ENCODE peak calls at places on chromosomes 5 and 9, in four cellular contexts. V is neural progenitor cell, U is IMR-90, J is thyroid gland. P is an unnamed sample. For H3K4me1, the result is how much of the 10 kb centered on the place peaks cover.

GRCh38 chr9:108117775-108118174 is 628.2 kb upstream of the KLF4 start:
- DNase-seq in V (peak), J (no peak), U (no peak), P (no peak)

GRCh38 chr9:80049096-80049495 is 477.3 kb downstream of the TLE4 start:
- DNase-seq in U (peak), V (peak), J (no peak), P (no peak)

GRCh38 chr5:40383719-40384651 is 295.7 kb upstream of the PTGER4 start:
- DNase-seq in J (no peak), U (peak), V (no peak), P (no peak)

GRCh38 chr5:138850854-138851253 is 24.3 kb downstream of the LRRTM2 start:
- DNase-seq in U (no peak), V (no peak), J (no peak), P (no peak)

GRCh38 chr5:59042201-59042600 is 459.3 kb downstream of the RAB3C start:
- DNase-seq in V (no peak), J (no peak), U (peak), P (no peak)

GRCh38 chr9:311837-312236 is 97.2 kb downstream of the DOCK8 start:
- DNase-seq in U (no peak), J (no peak), V (no peak), P (no peak)

GRCh38 chr5:134174841-134175839 is 1.6 kb downstream of the SKP1 start:
- DNase-seq in U (peak), J (no peak), V (peak), P (no peak)

GRCh38 chr9:133154097-133154989 is 9.4 kb downstream of the GBGT1 start:
- DNase-seq in V (no peak), J (no peak), U (no peak), P (no peak)

GRCh38 chr9:24832307-24832706 is 286.6 kb upstream of the IZUMO3 start:
- DNase-seq in J (no peak), U (no peak), V (peak), P (peak)

GRCh38 chr5:16603701-16604100 is 13.1 kb downstream of the RETREG1 start:
- DNase-seq in V (no peak), U (no peak), J (no peak), P (no peak)

GRCh38 chr5:88683506-88684135 is 199.4 kb downstream of the MEF2C start:
- DNase-seq in U (no peak), J (no peak), V (peak), P (no peak)

GRCh38 chr5:142926549-142926948 is 156.4 kb downstream of the ARHGAP26 start:
- DNase-seq in U (no peak), V (no peak), J (no peak), P (no peak)

GRCh38 chr9:69996947-69997346 is 46.7 kb upstream of the MAMDC2 start:
- DNase-seq in V (no peak), U (no peak), J (peak), P (peak)

GRCh38 chr5:164097747-164098146 is 592.3 kb downstream of the MAT2B start:
- DNase-seq in U (peak), V (no peak), J (no peak), P (no peak)

GRCh38 chr5:181203842-181204560 is 995 bp downstream of the TRIM7 start:
- DNase-seq in U (no peak), V (peak), J (peak), P (no peak)

GRCh38 chr5:177271113-177271512 is 32.4 kb downstream of the RAB24 start:
- DNase-seq in J (no peak), U (peak), V (no peak), P (no peak)

GRCh38 chr9:98097836-98098235 is 21.2 kb downstream of the TRIM14 start:
- DNase-seq in J (peak), U (no peak), V (peak), P (no peak)

GRCh38 chr9:108162664-108163063 is 673.1 kb upstream of the KLF4 start:
- DNase-seq in J (no peak), V (no peak), U (peak), P (no peak)

GRCh38 chr5:91074615-91075014 is 308.5 kb downstream of the ARRDC3 start:
- DNase-seq in J (no peak), V (no peak), U (peak), P (no peak)

GRCh38 chr5:34487202-34487879 is 168.8 kb upstream of the RAI14 start:
- DNase-seq in V (no peak), J (peak), U (peak), P (no peak)

GRCh38 chr9:97990259-97990658 is 7.1 kb downstream of the ANP32B start:
- DNase-seq in U (peak), J (no peak), V (no peak), P (no peak)

GRCh38 chr5:100161868-100162267 is 373.3 kb upstream of the FAM174A start:
- DNase-seq in V (no peak), J (no peak), U (no peak), P (no peak)

GRCh38 chr9:86406366-86406765 is 52.2 kb upstream of the TUT7 start:
- DNase-seq in J (peak), U (peak), V (no peak), P (no peak)

GRCh38 chr5:142080248-142080647 is 28.3 kb upstream of the NDFIP1 start:
- DNase-seq in V (no peak), J (peak), U (no peak), P (no peak)

GRCh38 chr9:81976351-81976750 is 12.2 kb upstream of the SPATA31D1 start:
- DNase-seq in J (no peak), V (no peak), U (no peak), P (peak)

GRCh38 chr9:137295313-137296213 is 6.5 kb downstream of the NRARP start:
- DNase-seq in U (no peak), V (peak), J (no peak), P (no peak)

GRCh38 chr5:24135536-24135935 is 509.2 kb downstream of the CDH10 start:
- DNase-seq in U (no peak), V (no peak), J (no peak), P (no peak)

GRCh38 chr5:179668404-179668803 is 12.4 kb downstream of the CBY3 start:
- DNase-seq in J (peak), U (peak), V (peak), P (peak)

GRCh38 chr5:54820346-54820745 is 165.0 kb downstream of the ESM1 start:
- DNase-seq in J (no peak), U (peak), V (no peak), P (no peak)

GRCh38 chr5:135116146-135116545 is 82.1 kb upstream of the PITX1 start:
- DNase-seq in V (no peak), J (no peak), U (no peak), P (no peak)

GRCh38 chr5:133196441-133197085 is 144.8 kb downstream of the HSPA4 start:
- DNase-seq in V (no peak), J (peak), U (no peak), P (no peak)

GRCh38 chr5:180343110-180343845 is 9.9 kb downstream of the GFPT2 start:
- DNase-seq in V (peak), J (peak), U (peak), P (no peak)

GRCh38 chr5:33997331-33997983 is 10.4 kb downstream of the AMACR start:
- DNase-seq in V (peak), U (peak), J (peak), P (peak)

GRCh38 chr5:168590666-168591065 is 11.5 kb upstream of the PANK3 start:
- DNase-seq in U (no peak), V (no peak), J (no peak), P (no peak)

GRCh38 chr5:168579987-168580508 is 880 bp upstream of the PANK3 start:
- DNase-seq in V (no peak), J (no peak), U (no peak), P (no peak)

GRCh38 chr5:168583742-168584482 is 4.7 kb upstream of the PANK3 start:
- DNase-seq in U (no peak), V (no peak), J (no peak), P (no peak)

GRCh38 chr5:168587987-168588386 is 8.8 kb upstream of the PANK3 start:
- DNase-seq in V (no peak), U (no peak), J (no peak), P (no peak)

DNA sequence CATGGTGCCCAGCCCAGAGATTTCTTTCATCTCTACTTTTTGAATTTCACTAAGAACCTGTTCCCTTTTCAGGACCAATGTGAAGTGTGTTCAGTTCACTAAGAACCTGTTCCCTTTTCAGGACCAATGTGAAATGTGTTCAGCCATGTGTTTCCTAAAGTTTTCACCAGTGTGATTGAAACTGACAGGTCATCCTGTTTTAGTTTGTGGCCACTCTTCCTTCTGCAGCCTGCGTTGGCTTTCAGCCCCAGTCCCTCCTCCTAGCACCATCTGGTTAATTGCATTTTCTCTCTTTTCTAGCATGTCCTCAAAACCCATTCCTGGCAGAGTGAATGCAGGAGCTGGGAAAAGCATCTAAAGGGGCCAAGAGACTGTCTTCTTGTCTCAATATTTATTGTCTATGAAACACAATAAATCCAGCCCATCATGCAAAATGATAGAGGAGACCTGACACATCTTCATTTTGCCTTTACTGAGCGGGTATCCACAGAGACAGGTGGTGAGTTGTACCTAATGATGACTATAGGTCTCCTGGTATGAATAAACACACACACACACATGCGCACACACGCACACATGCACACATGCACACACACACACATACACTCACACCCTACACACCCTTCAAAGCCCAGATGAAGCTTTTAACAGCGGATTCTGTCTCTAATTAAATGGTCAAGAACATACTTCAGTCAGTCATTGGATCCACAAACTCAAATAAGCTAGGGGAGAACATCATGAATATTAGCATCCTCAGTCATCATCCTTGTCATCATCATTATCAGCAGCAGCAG is 6.1 kb upstream of the PANK3 start:
- DNase-seq in J (no peak), V (no peak), U (no peak), P (no peak)
- H3K4me1 ChIP-seq in J (under half), V (under half), U (under half), P (under half)

GRCh38 chr5:168313596-168314204 is 22.3 kb downstream of the WWC1 start:
- DNase-seq in V (no peak), J (no peak), U (no peak), P (no peak)

GRCh38 chr5:168315991-168316578 is 24.6 kb downstream of the WWC1 start:
- DNase-seq in J (peak), U (no peak), V (no peak), P (no peak)

GRCh38 chr5:168315416-168315990 is 24.1 kb downstream of the WWC1 start:
- DNase-seq in U (no peak), J (peak), V (no peak), P (no peak)

GRCh38 chr5:168312606-168313297 is 21.3 kb downstream of the WWC1 start:
- DNase-seq in V (no peak), U (no peak), J (peak), P (no peak)

DNA sequence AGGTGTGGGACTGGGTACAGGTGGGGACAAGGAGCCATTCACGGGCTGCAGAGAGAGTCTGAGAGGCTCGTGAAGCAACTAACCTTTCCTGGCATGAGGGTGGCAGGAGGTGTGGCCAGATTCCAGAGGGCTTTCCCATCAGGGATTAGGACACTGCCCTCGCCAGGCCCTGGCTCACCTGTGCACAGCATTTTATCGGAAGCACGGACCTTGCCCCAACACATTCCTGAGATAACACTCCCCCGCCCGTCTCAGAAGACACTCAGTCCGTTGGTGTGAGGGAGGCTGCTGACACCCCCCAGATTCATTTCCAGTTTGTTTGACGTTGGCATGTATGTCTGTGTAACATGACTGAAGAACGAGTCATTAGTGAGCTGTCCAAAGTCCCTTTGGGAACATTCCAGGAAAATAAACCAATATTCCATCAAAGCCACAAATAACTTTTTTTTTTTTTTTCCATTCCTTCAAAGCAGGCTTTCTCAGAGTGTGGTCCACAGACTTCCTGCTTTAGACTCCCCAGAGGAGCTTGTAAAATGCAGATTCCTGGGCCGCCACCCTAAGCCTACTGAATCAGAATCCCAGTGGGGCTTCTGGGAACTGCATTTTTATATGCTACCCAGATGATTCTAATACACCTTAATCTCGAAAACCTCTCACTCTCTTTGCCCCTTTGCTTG is 23.4 kb downstream of the WWC1 start:
- DNase-seq in J (peak), V (no peak), U (peak), P (no peak)
- TF ChIP-seq CTCF in J (no peak), V (no peak), U (peak), P (no peak)

DNA sequence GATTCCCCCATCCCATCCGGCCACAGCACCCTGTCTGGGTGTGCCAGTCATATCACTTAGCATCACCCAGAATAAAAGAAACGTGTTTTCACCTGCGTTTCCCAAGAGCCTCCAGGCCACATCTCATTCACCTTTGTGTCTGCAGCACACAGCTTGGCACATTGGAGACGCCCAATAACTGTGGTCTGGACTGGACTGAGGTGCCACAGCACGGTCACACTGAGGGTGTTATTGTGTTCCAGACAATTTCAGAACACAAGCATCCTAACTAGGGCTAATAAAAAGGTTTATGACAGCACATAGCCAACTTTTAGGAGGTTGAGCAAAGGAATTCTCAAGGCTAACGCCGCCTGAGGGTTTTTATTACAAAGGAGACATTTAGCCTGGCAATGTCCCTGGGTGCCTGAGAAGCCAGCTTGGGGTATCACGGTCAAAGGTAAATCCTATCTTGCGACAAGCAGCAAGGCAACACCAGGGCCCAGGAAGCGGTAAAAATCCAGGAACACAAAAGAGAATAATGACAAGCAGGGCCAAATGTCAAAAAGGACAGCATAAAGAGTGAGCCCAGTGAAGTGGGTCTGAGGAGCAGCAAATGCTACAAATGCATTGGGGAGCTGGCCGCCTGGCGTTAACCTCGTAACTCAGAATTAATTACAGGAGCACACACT is 3.4 kb downstream of the EPB41L4B start:
- DNase-seq in J (peak), V (peak), U (no peak), P (no peak)
- H3K4me1 ChIP-seq in J (half or more), V (under half), U (under half), P (under half)

DNA sequence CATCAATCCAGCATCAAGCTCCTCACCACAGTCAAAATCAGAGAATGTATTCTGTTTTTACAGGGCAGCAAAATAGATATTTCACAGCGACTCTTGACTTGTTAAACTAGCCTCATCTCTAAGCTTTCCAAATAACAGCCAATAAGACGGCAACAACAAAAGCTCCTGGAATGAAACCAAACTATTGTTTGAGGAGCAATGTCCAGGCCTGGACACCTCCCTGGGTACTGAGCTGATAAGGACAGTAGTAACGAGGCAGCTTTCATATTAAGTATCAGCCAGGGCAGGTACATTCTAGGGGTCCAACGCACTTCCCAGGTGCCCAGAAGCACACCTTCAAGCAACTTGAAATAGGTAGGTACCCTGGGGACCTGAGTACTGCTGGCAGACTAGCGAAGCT is 260.3 kb downstream of the ENC1 start:
- DNase-seq in V (no peak), J (no peak), U (no peak), P (no peak)
- TF ChIP-seq CTCF in V (no peak), J (no peak), U (no peak), P (no peak)

GRCh38 chr9:129467739-129468666 is 152.9 kb downstream of the C9orf50 start:
- DNase-seq in J (no peak), V (no peak), U (no peak), P (no peak)

GRCh38 chr9:129463477-129463876 is 157.4 kb downstream of the C9orf50 start:
- DNase-seq in U (no peak), J (no peak), V (no peak), P (no peak)

GRCh38 chr9:129465834-129466535 is 154.9 kb downstream of the C9orf50 start:
- DNase-seq in U (no peak), J (no peak), V (no peak), P (no peak)

GRCh38 chr9:129467004-129467588 is 153.8 kb downstream of the C9orf50 start:
- DNase-seq in U (no peak), J (no peak), V (no peak), P (no peak)

DNA sequence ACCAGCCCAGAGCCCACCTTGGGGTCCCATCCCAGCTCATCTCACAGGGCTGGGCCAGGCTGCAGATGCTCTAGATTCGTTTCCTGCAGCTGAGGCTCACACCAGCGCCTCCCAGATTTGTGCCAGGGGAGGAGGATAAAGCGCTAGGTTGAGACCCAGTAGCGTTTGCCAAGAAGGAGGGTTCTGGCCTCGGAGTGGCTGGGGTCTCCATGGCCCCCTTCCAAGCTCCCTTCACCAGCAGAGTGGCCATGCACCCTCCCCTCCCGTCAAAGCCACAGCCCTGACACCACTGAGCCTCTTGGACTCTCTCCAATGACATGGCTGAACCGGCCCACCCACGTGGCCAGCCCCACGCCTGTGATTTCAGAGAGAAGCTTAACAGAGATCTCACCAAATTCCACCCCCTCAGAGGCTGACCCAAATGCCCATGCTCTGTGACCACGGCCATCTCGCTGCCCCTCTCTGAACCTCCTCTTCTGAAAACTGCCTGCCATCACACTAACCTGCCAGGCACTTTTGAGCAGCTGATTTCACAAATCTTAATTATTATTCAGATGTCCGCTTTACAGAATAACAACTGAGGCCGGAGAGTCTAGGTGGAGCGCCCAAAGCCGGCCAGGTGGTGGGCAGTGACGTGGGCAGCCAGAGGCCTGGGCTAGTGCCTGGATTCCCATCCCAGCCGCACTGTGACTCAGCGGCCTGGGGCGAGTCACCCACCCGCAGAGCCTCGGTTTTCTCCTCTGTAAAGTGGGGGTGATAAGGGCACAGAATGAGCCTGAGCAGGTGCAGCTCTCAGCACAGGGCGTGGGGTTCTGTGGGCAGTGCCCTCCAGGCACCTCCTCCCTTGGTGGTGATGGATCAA is 155.7 kb downstream of the C9orf50 start:
- DNase-seq in V (no peak), U (peak), J (peak), P (peak)
- H3K4me1 ChIP-seq in V (under half), U (under half), J (under half), P (under half)